ENCODE peak calls at places on chromosomes 11 and 22, in nine cellular contexts. S is neuronal stem cell, Y is neural progenitor cell, M is IMR-90, N is fibroblast of lung, U is keratinocyte, G is HCT116, P is HepG2, C is mesenchymal stem cell. A is an unnamed sample.

GRCh38 chr11:19577849-19578619 is 134.6 kb upstream of the NAV2 start:
- DNase-seq in U (no peak), G (no peak), S (no peak), N (peak; percentile 26), P (no peak), Y (no peak), M (peak; percentile 66), C (peak; percentile 60), A (no peak)

GRCh38 chr11:1776944-1777715 is 13.4 kb upstream of the CTSD start:
- DNase-seq in Y (no peak), M (no peak), G (no peak), P (no peak), U (no peak), N (no peak), S (no peak), C (no peak), A (no peak)

GRCh38 chr11:60343094-60343704 is 16.1 kb downstream of the MS4A6E start:
- DNase-seq in Y (peak; percentile 11), U (no peak), C (peak; percentile 37), M (no peak), G (peak; percentile 27), N (peak; percentile 0), P (peak; percentile 18), S (no peak), A (peak; percentile 16)

GRCh38 chr22:24156915-24157782 is 24.1 kb upstream of the SUSD2 start:
- DNase-seq in U (no peak), M (peak; percentile 64), Y (peak; percentile 94), P (peak; percentile 89), S (peak; percentile 77), N (peak; percentile 66), G (peak; percentile 67), C (peak; percentile 86), A (peak; percentile 84)

GRCh38 chr11:3163241-3163981 is 1.7 kb downstream of the OSBPL5 start:
- DNase-seq in S (no peak), M (no peak), Y (no peak), U (no peak), G (no peak), P (no peak), C (no peak), N (no peak), A (peak; percentile 88)

GRCh38 chr11:122202951-122203456 is 87.0 kb upstream of the BLID start:
- DNase-seq in M (peak; percentile 71), Y (peak; percentile 81), U (no peak), N (peak; percentile 81), P (peak; percentile 17), S (peak; percentile 50), G (peak; percentile 81), C (peak; percentile 76), A (peak; percentile 30)

GRCh38 chr11:41659990-41660389 is 200.5 kb upstream of the LRRC4C start:
- DNase-seq in P (no peak), Y (no peak), S (no peak), U (no peak), C (no peak), G (no peak), M (no peak), N (no peak), A (no peak)

GRCh38 chr22:45334068-45334467 is 24.3 kb downstream of the FAM118A start:
- DNase-seq in N (no peak), S (no peak), U (peak; percentile 71), M (no peak), Y (no peak), C (no peak), G (no peak), P (no peak), A (no peak)

GRCh38 chr22:50401907-50402306 is 58.8 kb downstream of the PPP6R2 start:
- DNase-seq in S (no peak), C (no peak), P (no peak), M (no peak), Y (no peak), G (no peak), N (no peak), U (no peak), A (no peak)
- H2AFZ ChIP-seq in S (no peak overlapping the region), C (no peak overlapping the region), P (no peak overlapping the region), M (no peak overlapping the region), Y (no peak overlapping the region), G (no peak overlapping the region), N (no peak overlapping the region), U (no peak overlapping the region), A (no peak overlapping the region)

GRCh38 chr11:44339530-44339883 is 29.6 kb upstream of the ALX4 start:
- DNase-seq in C (no peak), S (no peak), M (no peak), G (no peak), P (no peak), N (no peak), U (no peak), Y (no peak), A (no peak)
- H3K9ac ChIP-seq in C (no peak overlapping the region), S (no peak overlapping the region), M (no peak overlapping the region), G (no peak overlapping the region), P (no peak overlapping the region), N (no peak overlapping the region), U (no peak overlapping the region), Y (no peak overlapping the region), A (no peak overlapping the region)

GRCh38 chr11:118609380-118610219 is 2.2 kb downstream of the PHLDB1 start:
- DNase-seq in N (peak; percentile 52), P (no peak), U (no peak), M (peak; percentile 34), G (no peak), S (no peak), C (peak; percentile 63), Y (peak; percentile 56), A (no peak)
- H2AFZ ChIP-seq in N (no peak overlapping the region), P (no peak overlapping the region), U (no peak overlapping the region), M (peak overlapping the region; percentile 86), G (no peak overlapping the region), S (peak overlapping the region; percentile 42), C (no peak overlapping the region), Y (peak overlapping the region; percentile 78), A (no peak overlapping the region)

GRCh38 chr11:47213985-47214564 is 699 bp upstream of the DDB2 start:
- DNase-seq in G (peak; percentile 81), S (peak; percentile 68), U (no peak), N (peak; percentile 86), P (peak; percentile 86), Y (peak; percentile 71), C (peak; percentile 83), M (peak; percentile 61), A (peak; percentile 93)
- H3K9ac ChIP-seq in G (peak overlapping the region; percentile 90), S (no peak overlapping the region), U (peak overlapping the region; percentile 83), N (peak overlapping the region; percentile 32), P (peak overlapping the region; percentile 55), Y (no peak overlapping the region), C (peak overlapping the region; percentile 97), M (no peak overlapping the region), A (peak overlapping the region; percentile 97)

DNA sequence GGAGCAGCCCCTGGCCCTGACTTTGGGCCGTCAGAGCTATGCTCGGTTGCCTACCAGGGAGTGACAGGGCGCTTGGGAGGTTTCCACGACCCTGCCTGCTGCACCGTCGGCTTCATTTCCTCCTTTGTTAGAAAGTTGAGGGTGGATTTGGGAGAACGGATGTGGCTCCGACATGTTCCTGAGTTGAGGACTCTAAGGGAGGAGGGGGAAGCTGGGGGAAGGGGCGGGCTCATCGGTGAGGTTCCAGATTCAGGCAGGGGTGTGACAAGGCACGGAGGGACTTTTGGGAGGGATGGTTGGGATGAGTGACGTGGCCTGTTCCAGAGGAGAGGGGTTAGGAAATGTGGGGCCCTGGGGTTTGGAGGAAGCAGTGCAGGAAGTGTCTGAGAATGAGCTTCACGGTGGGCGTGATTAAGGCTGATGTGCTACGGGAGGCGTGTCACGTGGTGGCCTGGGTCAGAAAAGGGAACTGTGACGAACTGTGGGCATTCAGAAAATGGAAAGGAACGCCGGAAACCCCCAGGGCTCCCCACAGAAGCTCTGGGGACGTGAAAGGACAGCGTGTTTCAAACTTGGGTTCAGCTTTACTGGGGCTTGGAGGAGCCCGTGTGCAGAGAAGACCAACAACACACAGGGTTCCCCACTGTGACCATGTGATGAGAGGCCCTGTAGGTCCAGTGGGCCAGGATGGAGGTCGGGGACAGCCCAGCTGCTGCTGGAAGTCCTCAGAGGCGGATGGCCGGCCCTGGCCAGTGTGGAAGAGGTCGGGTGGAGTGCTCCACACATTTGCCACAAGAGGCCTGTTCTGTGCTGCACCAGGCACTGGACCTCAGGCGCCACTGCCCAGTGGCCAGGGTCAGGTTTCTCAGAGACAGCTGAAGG is 2.8 kb downstream of the PARVB start:
- DNase-seq in M (peak; percentile 63), C (no peak), Y (no peak), P (no peak), G (no peak), N (peak; percentile 57), S (no peak), U (no peak), A (no peak)
- H2AFZ ChIP-seq in M (peak overlapping the region; percentile 73), C (no peak overlapping the region), Y (no peak overlapping the region), P (no peak overlapping the region), G (no peak overlapping the region), N (peak overlapping the region; percentile 51), S (peak overlapping the region; percentile 50), U (no peak overlapping the region), A (no peak overlapping the region)

GRCh38 chr11:40188848-40189247 is 1270.6 kb downstream of the LRRC4C start:
- DNase-seq in Y (no peak), U (no peak), C (no peak), P (peak; percentile 12), N (no peak), G (no peak), M (no peak), S (no peak), A (no peak)
- H3K9ac ChIP-seq in Y (no peak overlapping the region), U (no peak overlapping the region), C (no peak overlapping the region), P (no peak overlapping the region), N (no peak overlapping the region), G (no peak overlapping the region), M (no peak overlapping the region), S (no peak overlapping the region), A (no peak overlapping the region)

DNA sequence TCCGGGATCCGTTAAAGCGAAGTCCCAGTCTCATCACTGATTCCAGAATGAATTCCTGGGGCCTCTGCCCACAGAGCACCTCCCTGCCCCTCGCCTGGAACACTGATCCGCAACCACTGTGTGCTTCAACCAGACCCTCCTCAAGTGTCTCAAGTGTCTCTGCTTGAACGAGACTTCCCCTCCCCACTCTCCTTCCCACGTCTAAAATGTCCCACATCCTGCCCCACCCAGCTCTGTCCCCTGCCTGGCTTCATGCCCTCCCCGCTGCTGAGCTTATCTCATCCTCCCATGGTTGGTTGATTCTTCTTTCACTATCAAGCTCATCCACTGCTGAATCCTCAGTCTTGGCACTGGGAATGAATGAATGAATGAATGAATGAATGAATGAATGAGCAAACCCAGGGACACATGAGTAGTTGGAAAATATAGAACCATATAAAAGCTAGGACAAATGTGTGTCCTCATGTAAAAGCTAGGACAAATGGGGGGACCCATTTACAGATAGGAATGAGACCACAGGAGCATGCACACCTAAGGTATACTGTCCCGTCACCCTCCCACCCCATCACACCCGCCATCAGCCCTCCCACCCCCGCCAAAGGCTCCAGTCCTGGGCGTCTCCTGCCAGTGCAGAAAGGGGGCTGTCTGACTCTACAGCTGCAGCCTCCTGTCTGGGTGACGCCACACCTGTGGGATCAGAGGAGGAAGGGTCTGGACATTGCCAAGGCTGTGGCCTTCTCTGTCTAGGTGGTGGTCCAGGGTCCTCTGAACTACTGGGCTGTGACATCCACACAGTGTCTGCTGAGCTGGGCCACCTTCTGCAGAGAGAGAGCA is 71.4 kb upstream of the LINC01488 start:
- DNase-seq in M (no peak), N (no peak), Y (no peak), U (no peak), S (no peak), C (no peak), P (no peak), G (no peak), A (no peak)
- H2AFZ ChIP-seq in M (no peak overlapping the region), N (no peak overlapping the region), Y (no peak overlapping the region), U (no peak overlapping the region), S (no peak overlapping the region), C (no peak overlapping the region), P (no peak overlapping the region), G (no peak overlapping the region), A (no peak overlapping the region)